ENCODE peak calls at places on chromosome 3, in five cellular contexts. D, N, W, F and O are unnamed samples.

GRCh38 chr3:187741403-187742350 is 3.6 kb downstream of the BCL6 start:
- DNase-seq in W (peak), D (peak), N (peak), F (peak), O (no peak)

GRCh38 chr3:171458056-171458856 is 1.9 kb downstream of the TNIK start:
- DNase-seq in F (no peak), D (no peak), W (no peak), N (no peak), O (no peak)

GRCh38 chr3:156865732-156866131 is 39.6 kb downstream of the LEKR1 start:
- DNase-seq in W (no peak), D (no peak), F (no peak), N (no peak), O (no peak)

GRCh38 chr3:36698314-36698713 is 66.0 kb downstream of the DCLK3 start:
- DNase-seq in N (no peak), F (no peak), D (no peak), W (no peak), O (no peak)

GRCh38 chr3:171551296-171551695 is 91.1 kb upstream of the TNIK start:
- DNase-seq in F (no peak), D (no peak), N (no peak), W (no peak), O (no peak)

GRCh38 chr3:171066216-171066615 is 39.7 kb upstream of the SLC2A2 start:
- DNase-seq in N (no peak), F (no peak), W (no peak), D (no peak), O (no peak)

GRCh38 chr3:37330466-37330865 is 156.1 kb upstream of the LRRFIP2 start:
- DNase-seq in W (no peak), N (no peak), F (no peak), D (no peak), O (no peak)

GRCh38 chr3:85935171-85935570 is 976.4 kb downstream of the CADM2 start:
- DNase-seq in W (no peak), F (no peak), D (no peak), N (no peak), O (no peak)

GRCh38 chr3:195187609-195188529 is 83.1 kb downstream of the XXYLT1 start:
- DNase-seq in N (no peak), D (no peak), F (no peak), W (no peak), O (no peak)

GRCh38 chr3:134366928-134367352 is 7.3 kb downstream of the AMOTL2 start:
- DNase-seq in D (peak), F (peak), N (no peak), W (peak), O (no peak)

GRCh38 chr3:62567097-62568021 is 194.0 kb upstream of the FEZF2 start:
- DNase-seq in D (peak), W (peak), N (peak), F (peak), O (no peak)

GRCh38 chr3:196169836-196170240 is 41.4 kb downstream of the ZDHHC19 start:
- DNase-seq in F (peak), W (no peak), D (no peak), N (no peak), O (no peak)

GRCh38 chr3:32203854-32204253 is 34.6 kb upstream of the CMTM8 start:
- DNase-seq in N (no peak), F (no peak), D (no peak), W (no peak), O (no peak)

GRCh38 chr3:145719118-145719517 is 441.9 kb downstream of the PLOD2 start:
- DNase-seq in D (no peak), F (no peak), N (no peak), W (no peak), O (no peak)

GRCh38 chr3:120148187-120148954 is 54.1 kb upstream of the GSK3B start:
- DNase-seq in W (no peak), N (no peak), F (no peak), D (no peak), O (no peak)

GRCh38 chr3:43091481-43091880 is 14.4 kb downstream of the POMGNT2 start:
- DNase-seq in N (no peak), D (no peak), F (no peak), W (no peak), O (no peak)

GRCh38 chr3:15535757-15536156 is 14.3 kb upstream of the COLQ start:
- DNase-seq in W (no peak), F (no peak), N (no peak), D (no peak), O (no peak)

GRCh38 chr3:69764861-69765260 is 25.6 kb downstream of the MITF start:
- DNase-seq in W (no peak), F (no peak), N (no peak), D (no peak), O (no peak)

GRCh38 chr3:42839616-42840015 is 30.4 kb downstream of the ACKR2 start:
- DNase-seq in F (no peak), D (no peak), W (no peak), N (peak), O (no peak)

GRCh38 chr3:85567074-85567676 is 608.4 kb downstream of the CADM2 start:
- DNase-seq in F (no peak), N (peak), W (no peak), D (peak), O (no peak)

GRCh38 chr3:13119471-13120220 is 46.4 kb upstream of the IQSEC1 start:
- DNase-seq in N (no peak), F (peak), W (no peak), D (no peak), O (no peak)

GRCh38 chr3:14587733-14588360 is 47.7 kb upstream of the GRIP2 start:
- DNase-seq in D (no peak), F (no peak), W (no peak), N (no peak), O (no peak)

GRCh38 chr3:160665231-160665630 is 11.7 kb upstream of the ARL14 start:
- DNase-seq in D (no peak), F (no peak), N (no peak), W (no peak), O (no peak)

GRCh38 chr3:113065336-113065735 is 74.6 kb downstream of the GTPBP8 start:
- DNase-seq in D (no peak), N (no peak), F (no peak), W (no peak), O (no peak)

GRCh38 chr3:154730221-154730620 is 300.2 kb upstream of the GPR149 start:
- DNase-seq in N (peak), W (no peak), D (no peak), F (no peak), O (no peak)

GRCh38 chr3:126104742-126105605 is 21.1 kb upstream of the SLC41A3 start:
- DNase-seq in F (no peak), W (no peak), D (no peak), N (no peak), O (no peak)

GRCh38 chr3:169496402-169496801 is 167.1 kb downstream of the MECOM start:
- DNase-seq in N (no peak), F (no peak), D (no peak), W (no peak), O (no peak)

GRCh38 chr3:2921903-2922302 is 188.3 kb downstream of the IL5RA start:
- DNase-seq in W (no peak), N (no peak), D (no peak), F (no peak), O (no peak)

GRCh38 chr3:196660381-196661166 is 21.1 kb downstream of the NRROS start:
- DNase-seq in W (no peak), F (no peak), N (no peak), D (no peak), O (no peak)

GRCh38 chr3:171646357-171647133 is 163.7 kb downstream of the PLD1 start:
- DNase-seq in D (no peak), N (peak), W (no peak), F (no peak), O (no peak)